ENCODE peak calls at places on chromosomes 2 and 18, in seven cellular contexts. T, R, P, G, Y, B and C are unnamed samples.

GRCh38 chr2:119301413-119301812 is 65.2 kb downstream of the C2orf76 start:
- DNase-seq in B (no peak), Y (no peak), R (no peak), G (no peak), P (no peak), T (no peak), C (no peak)

GRCh38 chr2:71639735-71640134 is 186.4 kb downstream of the DYSF start:
- DNase-seq in Y (no peak), P (no peak), B (no peak), G (no peak), R (no peak), T (no peak), C (no peak)

GRCh38 chr2:120433816-120434290 is 87.9 kb downstream of the INHBB start:
- DNase-seq in P (no peak), R (no peak), T (no peak), B (no peak), Y (no peak), G (no peak), C (no peak)

GRCh38 chr18:22983175-22983574 is 50.0 kb downstream of the RBBP8 start:
- DNase-seq in R (peak; percentile 48), P (no peak), B (no peak), G (no peak), T (no peak), Y (no peak), C (peak; percentile 20)

GRCh38 chr2:33086400-33087015 is 139.8 kb downstream of the LTBP1 start:
- DNase-seq in G (no peak), R (no peak), B (peak; percentile 24), P (no peak), Y (no peak), T (no peak), C (no peak)

GRCh38 chr18:78242796-78243195 is 736.8 kb upstream of the SALL3 start:
- DNase-seq in Y (no peak), G (no peak), P (no peak), T (no peak), B (no peak), R (no peak), C (no peak)

GRCh38 chr18:8614875-8615274 is 5.6 kb downstream of the RAB12 start:
- DNase-seq in G (no peak), T (no peak), R (no peak), B (no peak), P (peak; percentile 29), Y (no peak), C (no peak)

GRCh38 chr2:44551001-44551400 is 189.3 kb downstream of the CAMKMT start:
- DNase-seq in G (no peak), P (no peak), B (no peak), Y (no peak), R (no peak), T (no peak), C (no peak)

GRCh38 chr18:34773961-34774754 is 64.1 kb downstream of the DTNA start:
- DNase-seq in B (peak; percentile 72), R (no peak), Y (no peak), P (no peak), T (peak; percentile 66), G (no peak), C (no peak)

GRCh38 chr2:205461678-205462665 is 220.3 kb upstream of the NRP2 start:
- DNase-seq in T (no peak), P (no peak), R (no peak), Y (no peak), G (no peak), B (no peak), C (no peak)

GRCh38 chr2:33521791-33522281 is 45.4 kb downstream of the RASGRP3 start:
- DNase-seq in B (no peak), P (no peak), Y (no peak), T (peak; percentile 66), R (no peak), G (no peak), C (no peak)

DNA sequence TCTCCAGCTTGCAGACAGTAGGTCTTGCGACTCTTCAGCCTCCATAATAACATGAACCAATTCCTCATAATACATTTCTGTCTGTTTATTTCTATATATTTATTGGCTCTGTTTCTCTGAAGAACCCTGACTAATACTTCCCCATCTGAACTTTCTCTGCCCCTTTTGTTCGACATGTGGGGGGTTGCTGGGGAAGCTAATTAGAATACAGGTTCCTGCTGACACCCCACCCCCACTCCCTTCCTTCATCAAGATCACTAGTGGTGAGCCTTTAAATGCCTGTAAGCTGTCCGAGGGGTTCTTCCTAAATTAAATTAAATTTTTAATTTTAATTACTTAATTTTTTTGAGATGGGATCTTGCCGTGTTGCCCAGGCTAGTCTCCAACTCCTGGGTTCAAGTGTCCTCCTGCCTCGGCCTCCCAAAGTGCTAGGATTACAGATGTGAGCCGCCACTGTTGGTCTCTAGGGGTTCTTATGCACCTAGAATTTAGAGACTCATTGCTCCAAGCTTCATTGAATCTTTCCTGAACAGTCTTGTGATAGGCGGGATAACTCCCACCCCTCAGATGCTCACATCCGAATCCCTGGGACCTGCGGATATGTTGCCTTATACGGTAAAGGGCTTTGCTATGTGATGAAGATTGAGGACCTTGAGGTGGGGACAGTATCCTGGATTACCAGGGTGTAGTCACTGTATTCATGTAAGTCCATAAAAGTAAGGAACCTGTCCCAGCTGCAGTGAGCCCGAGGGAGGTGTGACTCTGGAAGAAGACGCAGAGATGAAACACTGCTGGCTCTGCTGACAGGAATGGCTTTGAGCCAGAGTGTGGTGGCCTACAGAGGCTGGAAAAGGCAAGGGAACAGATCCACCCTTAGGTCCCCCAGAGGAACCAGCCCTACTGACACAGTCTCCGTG is 26.2 kb downstream of the HPCAL1 start:
- DNase-seq in G (no peak), R (peak; percentile 29), T (no peak), P (no peak), Y (no peak), B (no peak), C (no peak)
- H3K4me1 ChIP-seq in G (peaks cover 9% of the 10 kb centered on the region), R (peaks cover 63% of the 10 kb centered on the region), T (no peaks in the 10 kb centered on the region), P (peaks cover 6% of the 10 kb centered on the region), Y (peaks cover 36% of the 10 kb centered on the region), B (peaks cover 12% of the 10 kb centered on the region), C (peaks cover 32% of the 10 kb centered on the region)

GRCh38 chr2:216107320-216107719 is 1.8 kb upstream of the XRCC5 start:
- DNase-seq in P (no peak), T (no peak), B (no peak), Y (no peak), G (no peak), R (no peak), C (no peak)

GRCh38 chr2:216108967-216109921 is at the start of gene XRCC5:
- DNase-seq in R (peak; percentile 98), B (peak; percentile 99), Y (peak; percentile 96), T (peak; percentile 98), P (peak; percentile 96), G (peak; percentile 90), C (peak; percentile 95)

GRCh38 chr2:216109962-216110614 is 940 bp downstream of the XRCC5 start:
- DNase-seq in T (no peak), Y (no peak), G (no peak), R (peak; percentile 71), P (no peak), B (no peak), C (peak; percentile 52)

GRCh38 chr2:216107760-216108159 is 1.4 kb upstream of the XRCC5 start:
- DNase-seq in T (no peak), B (no peak), Y (no peak), G (no peak), R (no peak), P (peak; percentile 18), C (no peak)

GRCh38 chr2:216108310-216108966 is 710 bp upstream of the XRCC5 start:
- DNase-seq in Y (no peak), B (peak; percentile 16), P (peak; percentile 25), R (no peak), T (no peak), G (no peak), C (no peak)
- H3K4me3 ChIP-seq in Y (no peak overlapping the region), B (no peak overlapping the region), P (peak overlapping the region; percentile 91), R (peak overlapping the region; percentile 92), T (peak overlapping the region; percentile 75), G (no peak overlapping the region), C (peak overlapping the region; percentile 96)

GRCh38 chr2:16177671-16178180 is 237.4 kb downstream of the MYCN start:
- DNase-seq in B (no peak), Y (no peak), P (no peak), T (no peak), G (no peak), R (no peak), C (no peak)

GRCh38 chr2:16179701-16180402 is 239.5 kb downstream of the MYCN start:
- DNase-seq in R (no peak), T (no peak), Y (no peak), B (no peak), P (no peak), G (no peak), C (no peak)

GRCh38 chr2:16180631-16181030 is 240.3 kb downstream of the MYCN start:
- DNase-seq in R (no peak), G (no peak), P (no peak), T (no peak), B (no peak), Y (no peak), C (no peak)

GRCh38 chr2:16176971-16177480 is 236.7 kb downstream of the MYCN start:
- DNase-seq in R (no peak), B (no peak), Y (no peak), G (no peak), T (no peak), P (no peak), C (no peak)

DNA sequence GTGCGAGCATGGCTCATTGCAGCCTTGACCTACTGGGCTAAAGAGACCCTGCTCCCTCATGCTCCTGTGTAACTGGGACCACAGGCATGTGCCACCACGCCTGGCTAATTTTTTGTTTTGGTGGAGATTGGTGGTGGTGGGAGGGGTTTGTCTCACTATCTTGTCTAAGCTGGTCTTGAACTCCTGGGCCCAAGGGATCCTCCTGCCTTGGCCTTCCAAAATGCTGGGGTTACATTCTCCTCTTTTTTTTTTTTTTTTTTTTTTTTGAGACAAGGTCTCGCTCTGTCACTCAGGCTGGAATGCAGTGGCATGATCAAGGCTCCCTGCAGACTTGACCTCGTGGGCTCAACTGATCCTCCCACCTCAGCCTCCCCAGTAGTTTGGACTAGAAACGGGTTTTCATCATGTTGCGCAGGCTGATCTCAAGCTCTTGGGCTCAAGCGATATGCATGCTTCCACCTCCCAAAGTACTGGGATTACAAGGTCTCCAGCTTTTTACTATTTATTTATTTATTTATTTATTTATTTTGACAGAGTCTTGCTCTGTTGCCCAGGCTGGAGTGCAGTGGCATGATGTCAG is 238.3 kb downstream of the MYCN start:
- DNase-seq in B (no peak), Y (no peak), R (no peak), T (no peak), P (no peak), G (no peak), C (no peak)
- H3K9me3 ChIP-seq in B (no peaks in the 10 kb centered on the region), Y (no peaks in the 10 kb centered on the region), R (no peaks in the 10 kb centered on the region), T (no peaks in the 10 kb centered on the region), P (no peaks in the 10 kb centered on the region), G (no peaks in the 10 kb centered on the region), C (no peaks in the 10 kb centered on the region)

GRCh38 chr2:9239616-9240015 is 33.0 kb downstream of the ASAP2 start:
- DNase-seq in B (no peak), R (no peak), P (no peak), G (no peak), T (no peak), Y (no peak), C (no peak)

GRCh38 chr2:9237831-9238230 is 31.2 kb downstream of the ASAP2 start:
- DNase-seq in T (no peak), B (no peak), Y (no peak), P (no peak), G (no peak), R (no peak), C (no peak)

GRCh38 chr2:9240745-9241144 is 34.1 kb downstream of the ASAP2 start:
- DNase-seq in P (no peak), R (peak; percentile 5), B (no peak), Y (no peak), G (no peak), T (no peak), C (no peak)

GRCh38 chr2:9236867-9237266 is 30.3 kb downstream of the ASAP2 start:
- DNase-seq in R (no peak), B (no peak), P (no peak), G (no peak), T (no peak), Y (no peak), C (no peak)

GRCh38 chr2:9238927-9239326 is 32.3 kb downstream of the ASAP2 start:
- DNase-seq in T (no peak), B (no peak), P (no peak), Y (no peak), G (no peak), R (no peak), C (no peak)
- H3K4me1 ChIP-seq in T (peaks cover 46% of the 10 kb centered on the region), B (peaks cover 6% of the 10 kb centered on the region), P (peaks cover 12% of the 10 kb centered on the region), Y (peaks cover 16% of the 10 kb centered on the region), G (no peaks in the 10 kb centered on the region), R (no peaks in the 10 kb centered on the region), C (no peaks in the 10 kb centered on the region)